ENCODE peak calls at places on chromosome 15, in six cellular contexts. S is ascending aorta, F is endodermal cell, X is WTC11, G is body of pancreas, W is neural crest cell. H is an unnamed sample.

GRCh38 chr15:51576911-51577500 is 45.6 kb downstream of the DMXL2 start:
- DNase-seq in S (no peak), F (no peak), X (no peak), G (no peak), W (no peak), H (no peak)

GRCh38 chr15:49715213-49715612 is 94.4 kb downstream of the DTWD1 start:
- DNase-seq in S (no peak), F (no peak), X (no peak), G (no peak), W (no peak), H (no peak)

GRCh38 chr15:81567924-81568323 is 193.9 kb upstream of the TMC3 start:
- DNase-seq in S (no peak), F (no peak), X (no peak), G (no peak), W (no peak), H (no peak)

GRCh38 chr15:68435966-68436365 is 4.0 kb upstream of the ITGA11 start:
- DNase-seq in S (no peak), F (no peak), X (no peak), G (no peak), W (peak; percentile 0), H (no peak)

GRCh38 chr15:41971089-41971892 is 1.1 kb downstream of the EHD4 start:
- DNase-seq in S (no peak), F (peak; percentile 78), X (peak; percentile 51), G (peak; percentile 65), W (peak; percentile 31), H (no peak)

GRCh38 chr15:34046471-34047145 is 7.6 kb upstream of the AVEN start:
- DNase-seq in S (no peak), F (no peak), X (no peak), G (no peak), W (no peak), H (no peak)

GRCh38 chr15:89400121-89400996 is 65.7 kb upstream of the POLG start:
- DNase-seq in S (no peak), F (peak; percentile 79), X (peak; percentile 38), G (no peak), W (no peak), H (no peak)

GRCh38 chr15:37219211-37219701 is 118.9 kb upstream of the MEIS2 start:
- DNase-seq in S (no peak), F (peak; percentile 47), X (no peak), G (peak; percentile 18), W (no peak), H (no peak)

GRCh38 chr15:32994810-32995424 is 199.6 kb downstream of the FMN1 start:
- DNase-seq in S (no peak), F (no peak), X (no peak), G (no peak), W (no peak), H (no peak)

GRCh38 chr15:101373580-101373979 is 78.5 kb upstream of the SNRPA1 start:
- DNase-seq in S (no peak), F (no peak), X (no peak), G (no peak), W (no peak), H (no peak)

GRCh38 chr15:65981837-65982696 is 112.8 kb downstream of the RAB11A start:
- DNase-seq in S (no peak), F (peak; percentile 96), X (peak; percentile 88), G (peak; percentile 34), W (peak; percentile 45), H (no peak)

GRCh38 chr15:37095993-37096877 is 4.1 kb downstream of the MEIS2 start:
- DNase-seq in S (no peak), F (peak; percentile 84), X (peak; percentile 50), G (no peak), W (no peak), H (no peak)

GRCh38 chr15:68609618-68610017 is 30.8 kb downstream of the CORO2B start:
- DNase-seq in S (peak; percentile 46), F (no peak), X (no peak), G (peak; percentile 37), W (no peak), H (peak; percentile 50)

GRCh38 chr15:32683906-32684584 is 33.8 kb upstream of the GREM1 start:
- DNase-seq in S (no peak), F (no peak), X (no peak), G (no peak), W (no peak), H (no peak)

GRCh38 chr15:82105458-82106205 is 59.8 kb upstream of the MEX3B start:
- DNase-seq in S (no peak), F (peak; percentile 79), X (peak; percentile 35), G (peak; percentile 64), W (no peak), H (no peak)

GRCh38 chr15:99452728-99453643 is 112.8 kb upstream of the MEF2A start:
- DNase-seq in S (peak; percentile 87), F (peak; percentile 38), X (no peak), G (no peak), W (no peak), H (no peak)

GRCh38 chr15:51307325-51307724 is 31.1 kb downstream of the CYP19A1 start:
- DNase-seq in S (no peak), F (no peak), X (no peak), G (no peak), W (no peak), H (no peak)

GRCh38 chr15:34349769-34350168 is 6.7 kb downstream of the NUTM1 start:
- DNase-seq in S (no peak), F (no peak), X (no peak), G (no peak), W (no peak), H (no peak)

GRCh38 chr15:56445746-56446145 is 19.2 kb downstream of the MNS1 start:
- DNase-seq in S (no peak), F (no peak), X (no peak), G (no peak), W (no peak), H (no peak)

GRCh38 chr15:68025860-68026424 is 28.2 kb upstream of the PIAS1 start:
- DNase-seq in S (no peak), F (no peak), X (no peak), G (no peak), W (no peak), H (no peak)

GRCh38 chr15:77004189-77004588 is 9.3 kb downstream of the PSTPIP1 start:
- DNase-seq in S (peak; percentile 58), F (no peak), X (no peak), G (no peak), W (no peak), H (no peak)
- TF ChIP-seq CTCF in S (no peak), F (no peak), X (no peak), G (no peak), W (no peak), H (no peak)

GRCh38 chr15:80462836-80463512 is 58.8 kb downstream of the ARNT2 start:
- DNase-seq in S (no peak), F (no peak), X (no peak), G (no peak), W (no peak), H (no peak)

GRCh38 chr15:80462111-80462510 is 57.9 kb downstream of the ARNT2 start:
- DNase-seq in S (no peak), F (no peak), X (no peak), G (no peak), W (no peak), H (no peak)

GRCh38 chr15:80464952-80465645 is 60.9 kb downstream of the ARNT2 start:
- DNase-seq in S (no peak), F (no peak), X (no peak), G (no peak), W (no peak), H (no peak)

GRCh38 chr15:80459380-80459779 is 55.2 kb downstream of the ARNT2 start:
- DNase-seq in S (no peak), F (no peak), X (no peak), G (no peak), W (no peak), H (no peak)

GRCh38 chr15:80461370-80462060 is 57.3 kb downstream of the ARNT2 start:
- DNase-seq in S (no peak), F (no peak), X (no peak), G (no peak), W (no peak), H (no peak)
- TF ChIP-seq CTCF in S (no peak), F (no peak), X (no peak), G (no peak), W (no peak), H (no peak)

GRCh38 chr15:64749167-64749566 is 26.2 kb downstream of the RBPMS2 start:
- DNase-seq in S (no peak), F (no peak), X (no peak), G (no peak), W (no peak), H (no peak)

GRCh38 chr15:64748251-64748650 is 27.1 kb downstream of the RBPMS2 start:
- DNase-seq in S (no peak), F (no peak), X (no peak), G (no peak), W (no peak), H (no peak)

GRCh38 chr15:64751464-64751863 is 23.9 kb downstream of the RBPMS2 start:
- DNase-seq in S (no peak), F (peak; percentile 65), X (no peak), G (no peak), W (no peak), H (no peak)

GRCh38 chr15:64747578-64747977 is 27.8 kb downstream of the RBPMS2 start:
- DNase-seq in S (no peak), F (no peak), X (no peak), G (no peak), W (no peak), H (no peak)

DNA sequence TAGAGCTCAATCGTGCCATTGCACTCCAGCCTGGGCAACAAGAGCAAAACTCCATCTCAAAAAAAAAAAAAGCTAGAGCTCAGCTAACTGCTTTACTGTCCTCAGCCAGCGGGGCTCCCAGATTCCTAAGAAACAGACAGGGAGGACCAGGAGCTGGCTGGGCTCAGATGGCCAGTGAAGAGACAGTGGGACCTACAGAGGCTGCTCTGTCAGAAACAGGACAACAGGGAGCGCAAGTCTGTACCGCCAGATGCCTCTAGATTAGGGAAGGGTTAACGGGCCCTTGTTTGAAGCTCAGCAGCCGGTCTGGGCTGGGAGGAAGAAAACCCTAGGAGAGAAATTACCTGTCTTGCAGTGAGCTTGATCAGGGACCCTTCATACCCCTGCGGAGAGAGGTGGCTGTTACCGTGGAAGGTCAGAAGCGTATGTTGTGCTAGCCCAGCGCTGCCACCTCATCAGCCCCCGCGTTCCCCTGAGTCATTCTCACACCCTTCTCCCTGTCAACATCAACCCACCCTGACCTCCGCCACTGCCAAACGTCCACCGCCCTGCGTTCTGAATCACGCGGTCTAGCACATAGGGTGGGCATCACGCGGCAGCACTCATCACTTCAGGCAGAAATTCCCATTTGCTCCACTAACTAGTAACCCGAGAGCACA is 25.3 kb downstream of the RBPMS2 start:
- DNase-seq in S (no peak), F (peak; percentile 92), X (peak; percentile 66), G (no peak), W (no peak), H (no peak)
- TF ChIP-seq CTCF in S (no peak), F (peak; percentile 71), X (no peak), G (no peak), W (no peak), H (no peak)

GRCh38 chr15:74873756-74874424 is 725 bp upstream of the SCAMP2 start:
- DNase-seq in S (no peak), F (no peak), X (peak; percentile 37), G (peak; percentile 34), W (no peak), H (no peak)

GRCh38 chr15:74872702-74873035 is 496 bp downstream of the SCAMP2 start:
- DNase-seq in S (no peak), F (no peak), X (no peak), G (no peak), W (no peak), H (no peak)

GRCh38 chr15:74882528-74882927 is 7.3 kb upstream of the MPI start:
- DNase-seq in S (no peak), F (no peak), X (no peak), G (no peak), W (no peak), H (no peak)

GRCh38 chr15:74873036-74873755 is at the start of gene SCAMP2:
- DNase-seq in S (peak; percentile 84), F (peak; percentile 98), X (peak; percentile 96), G (peak; percentile 90), W (peak; percentile 84), H (peak; percentile 76)

GRCh38 chr15:74878273-74878672 is 5.1 kb upstream of the SCAMP2 start:
- DNase-seq in S (no peak), F (no peak), X (no peak), G (no peak), W (no peak), H (no peak)
- TF ChIP-seq CTCF in S (no peak), F (no peak), X (no peak), G (no peak), W (no peak), H (no peak)